ENCODE peak calls at places on chromosomes 7 and 10, in eight cellular contexts. L is GM23338; J is activated effector memory CD4-positive, alpha-beta T cell treated with anti-CD3 and anti-CD28 coated beads, Interleukin-2, amount 50 U/mL, for 16 hours; M is iris pigment epithelial cell; W is hypothalamus; F is GM06990; S is astrocyte of the cerebellum; D is fibroblast of pulmonary artery. I is an unnamed sample.

GRCh38 chr10:95560288-95561199 is 627 bp downstream of the SORBS1 start:
- DNase-seq in L (peak; percentile 74), J (peak; percentile 81), M (peak; percentile 32), W (peak; percentile 43), F (peak; percentile 29), S (peak; percentile 13), D (peak; percentile 58), I (peak; percentile 24)

GRCh38 chr10:71717056-71717755 is 2.4 kb downstream of the C10orf105 start:
- DNase-seq in L (no peak), J (no peak), M (no peak), W (no peak), F (no peak), S (no peak), D (no peak), I (no peak)

GRCh38 chr10:123808286-123808685 is 83.3 kb downstream of the CPXM2 start:
- DNase-seq in L (no peak), J (no peak), M (no peak), W (no peak), F (no peak), S (no peak), D (peak; percentile 7), I (no peak)

GRCh38 chr7:78576196-78576595 is 777.6 kb downstream of the PHTF2 start:
- DNase-seq in L (peak; percentile 64), J (no peak), M (peak; percentile 13), W (no peak), F (no peak), S (no peak), D (no peak), I (peak; percentile 45)

GRCh38 chr10:80163741-80164341 is 31.3 kb downstream of the PLAC9 start:
- DNase-seq in L (no peak), J (no peak), M (peak; percentile 60), W (no peak), F (no peak), S (no peak), D (peak; percentile 38), I (peak; percentile 94)

GRCh38 chr10:61325183-61325582 is 128.0 kb downstream of the TMEM26 start:
- DNase-seq in L (no peak), J (no peak), M (no peak), W (no peak), F (no peak), S (no peak), D (no peak), I (no peak)

GRCh38 chr10:84407390-84408049 is 79.1 kb downstream of the CCSER2 start:
- DNase-seq in L (no peak), J (no peak), M (no peak), W (no peak), F (no peak), S (no peak), D (no peak), I (no peak)

GRCh38 chr10:7788640-7789335 is 811 bp downstream of the ATP5F1C start:
- DNase-seq in L (peak; percentile 8), J (no peak), M (peak; percentile 40), W (no peak), F (no peak), S (no peak), D (peak; percentile 36), I (peak; percentile 39)

GRCh38 chr7:114450431-114450830 is 35.8 kb downstream of the FOXP2 start:
- DNase-seq in L (no peak), J (no peak), M (no peak), W (no peak), F (no peak), S (no peak), D (no peak), I (no peak)

GRCh38 chr10:14366760-14367159 is 36.0 kb upstream of the FRMD4A start:
- DNase-seq in L (no peak), J (no peak), M (no peak), W (no peak), F (no peak), S (no peak), D (no peak), I (peak; percentile 21)

GRCh38 chr10:45409782-45410181 is 35.8 kb downstream of the ALOX5 start:
- DNase-seq in L (no peak), J (no peak), M (no peak), W (no peak), F (no peak), S (no peak), D (no peak), I (no peak)

GRCh38 chr10:114492351-114493037 is 88.2 kb upstream of the AFAP1L2 start:
- DNase-seq in L (no peak), J (no peak), M (peak; percentile 18), W (no peak), F (no peak), S (no peak), D (peak; percentile 49), I (peak; percentile 14)

GRCh38 chr7:117750612-117751563 is 122.4 kb downstream of the CTTNBP2 start:
- DNase-seq in L (peak; percentile 59), J (no peak), M (peak; percentile 29), W (no peak), F (no peak), S (peak; percentile 28), D (peak; percentile 33), I (peak; percentile 5)